ENCODE peak calls at places on chromosomes 11 and 22, in four cellular contexts. G is psoas muscle, J is iPS DF 6.9, S is fibroblast of villous mesenchyme. I is an unnamed sample.

GRCh38 chr11:10350341-10350740 is 45.5 kb downstream of the ADM start:
- DNase-seq in G (no peak), J (peak; percentile 64), S (peak; percentile 61), I (no peak)

GRCh38 chr11:57885298-57886035 is 123.9 kb downstream of the CTNND1 start:
- DNase-seq in G (no peak), J (no peak), S (peak; percentile 26), I (no peak)

GRCh38 chr11:134642206-134642605 is 230.2 kb upstream of the B3GAT1 start:
- DNase-seq in G (no peak), J (no peak), S (no peak), I (no peak)

GRCh38 chr11:68843703-68844312 is 2.1 kb upstream of the CPT1A start:
- DNase-seq in G (peak; percentile 62), J (peak; percentile 50), S (peak; percentile 60), I (peak; percentile 91)

GRCh38 chr11:250740-251299 is 14.0 kb downstream of the PSMD13 start:
- DNase-seq in G (peak; percentile 50), J (no peak), S (peak; percentile 63), I (peak; percentile 53)

GRCh38 chr11:14702760-14703159 is 59.2 kb downstream of the PDE3B start:
- DNase-seq in G (no peak), J (no peak), S (no peak), I (no peak)

GRCh38 chr11:129412501-129412900 is 36.9 kb downstream of the BARX2 start:
- DNase-seq in G (no peak), J (no peak), S (no peak), I (no peak)

GRCh38 chr11:21402274-21402673 is 732.9 kb downstream of the NELL1 start:
- DNase-seq in G (no peak), J (no peak), S (no peak), I (no peak)

GRCh38 chr11:66467034-66467659 is 442 bp downstream of the PELI3 start:
- DNase-seq in G (peak; percentile 47), J (no peak), S (peak; percentile 18), I (no peak)

GRCh38 chr11:66466225-66467033 is at the start of gene PELI3:
- DNase-seq in G (peak; percentile 91), J (peak; percentile 85), S (peak; percentile 94), I (peak; percentile 90)

GRCh38 chr11:66462911-66463310 is 3.8 kb upstream of the PELI3 start:
- DNase-seq in G (no peak), J (no peak), S (no peak), I (no peak)

GRCh38 chr11:66465371-66466224 is 1.1 kb upstream of the PELI3 start:
- DNase-seq in G (no peak), J (no peak), S (no peak), I (no peak)

GRCh38 chr11:66464916-66465315 is 1.8 kb upstream of the PELI3 start:
- DNase-seq in G (no peak), J (no peak), S (no peak), I (no peak)
- H3K4me3 ChIP-seq in G (no peak overlapping the region), J (no peak overlapping the region), S (no peak overlapping the region), I (no peak overlapping the region)

DNA sequence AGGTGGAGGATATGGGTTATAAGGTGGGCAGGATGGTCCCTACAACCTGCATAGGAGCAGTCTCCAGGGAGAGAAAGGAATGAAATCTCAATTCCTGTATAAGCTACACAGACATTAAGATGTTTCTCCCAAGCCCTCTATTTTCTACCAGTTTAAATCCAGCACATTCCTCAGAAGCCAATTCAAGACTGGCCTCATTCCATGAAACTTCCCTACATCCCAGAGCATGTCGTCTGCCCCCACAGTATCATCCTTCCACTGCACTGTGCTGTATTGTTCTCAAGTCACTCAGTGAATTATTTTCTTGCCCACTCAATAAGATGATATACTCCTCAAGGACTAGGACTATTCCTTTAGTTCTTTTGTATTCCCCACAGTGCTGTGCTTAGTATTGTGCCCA is 203.0 kb upstream of the BLID start:
- DNase-seq in G (no peak), J (no peak), S (no peak), I (no peak)
- H3K4me3 ChIP-seq in G (no peak overlapping the region), J (no peak overlapping the region), S (no peak overlapping the region), I (no peak overlapping the region)

DNA sequence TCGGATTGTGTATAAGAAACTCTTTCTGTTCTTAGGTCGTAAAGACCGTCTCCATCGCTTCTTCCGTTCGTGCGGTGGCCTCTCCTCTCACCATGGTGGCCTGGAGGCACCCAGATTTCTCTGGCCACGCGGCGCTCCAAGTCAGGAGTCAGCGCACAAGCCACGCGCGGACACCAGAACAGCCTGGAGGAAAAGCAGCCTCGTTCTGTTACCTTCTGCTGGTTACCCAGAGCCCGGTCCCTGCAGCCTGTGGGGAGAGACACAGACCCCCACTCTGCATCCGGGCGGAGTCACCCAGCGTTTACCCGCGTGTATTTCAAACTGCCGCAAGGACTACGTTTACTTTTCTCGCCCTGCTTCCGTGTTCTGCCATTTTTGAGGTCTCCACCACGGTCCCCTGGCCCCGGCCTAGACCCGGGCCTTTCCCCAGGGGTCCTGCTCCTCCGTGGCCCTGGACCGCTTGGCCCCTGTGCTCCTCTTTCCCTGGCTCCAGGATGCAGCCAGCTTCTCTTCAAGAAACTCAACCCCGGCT is 776.1 kb downstream of the BRD1 start:
- DNase-seq in G (no peak), J (no peak), S (no peak), I (no peak)
- H3K4me3 ChIP-seq in G (peak overlapping the region; percentile 54), J (no peak overlapping the region), S (no peak overlapping the region), I (peak overlapping the region; percentile 7)

GRCh38 chr11:112596324-112596723 is 335.7 kb upstream of the PLET1 start:
- DNase-seq in G (no peak), J (no peak), S (no peak), I (no peak)
- H3K4me3 ChIP-seq in G (no peak overlapping the region), J (no peak overlapping the region), S (no peak overlapping the region), I (no peak overlapping the region)

I was measured in lower leg skin.